ENCODE peak calls at places on chromosome 20, in six cellular contexts. S is astrocyte, J is PC-3, Z is heart right ventricle, P is GM23248, A is H1. U is an unnamed sample.

GRCh38 chr20:58086763-58087566 is 141.5 kb downstream of the ANKRD60 start:
- DNase-seq in P (peak), Z (peak), J (peak), S (no peak), A (peak), U (peak)

GRCh38 chr20:32763202-32763999 is 1.2 kb downstream of the DNMT3B start:
- DNase-seq in Z (no peak), S (no peak), J (peak), P (peak), A (no peak), U (no peak)

GRCh38 chr20:45917790-45918141 is 5.8 kb upstream of the PLTP start:
- DNase-seq in A (no peak), J (no peak), P (peak), Z (peak), S (peak), U (no peak)

GRCh38 chr20:23078994-23079364 is 7.1 kb downstream of the CD93 start:
- DNase-seq in P (no peak), J (peak), Z (no peak), S (no peak), A (peak), U (no peak)

GRCh38 chr20:45311589-45312211 is 3.6 kb upstream of the MATN4 start:
- DNase-seq in P (peak), J (peak), S (peak), Z (no peak), A (peak), U (peak)

GRCh38 chr20:60137657-60138245 is 179.5 kb downstream of the CDH26 start:
- DNase-seq in A (peak), Z (no peak), S (no peak), J (peak), P (peak), U (no peak)

GRCh38 chr20:33083544-33084340 is 4.3 kb downstream of the BPIFB4 start:
- DNase-seq in S (no peak), A (no peak), J (no peak), Z (no peak), P (no peak), U (no peak)

GRCh38 chr20:45111799-45112471 is 3.0 kb downstream of the WFDC5 start:
- DNase-seq in S (no peak), Z (no peak), J (peak), A (peak), P (peak), U (peak)

GRCh38 chr20:14235355-14235754 is 102.1 kb downstream of the FLRT3 start:
- DNase-seq in S (peak), P (peak), Z (no peak), J (peak), A (no peak), U (no peak)

GRCh38 chr20:271528-271927 is 14.0 kb downstream of the DEFB132 start:
- DNase-seq in A (no peak), S (no peak), J (no peak), P (no peak), Z (no peak), U (no peak)

GRCh38 chr20:34776177-34776576 is 49.3 kb downstream of the NCOA6 start:
- DNase-seq in J (no peak), P (no peak), Z (no peak), S (no peak), A (no peak), U (no peak)

GRCh38 chr20:34781250-34781649 is 44.2 kb downstream of the NCOA6 start:
- DNase-seq in J (no peak), A (no peak), Z (no peak), P (no peak), S (no peak), U (no peak)
- H3K27ac ChIP-seq in J (no peak), A (no peak), Z (no peak), P (no peak), S (no peak), U (no peak)

GRCh38 chr20:49701313-49701731 is 12.4 kb downstream of the B4GALT5 start:
- DNase-seq in J (peak), A (no peak), Z (no peak), S (no peak), P (peak), U (peak)

GRCh38 chr20:49706548-49707517 is 6.8 kb downstream of the B4GALT5 start:
- DNase-seq in J (no peak), S (no peak), A (no peak), P (no peak), Z (no peak), U (no peak)

GRCh38 chr20:49701916-49702315 is 11.8 kb downstream of the B4GALT5 start:
- DNase-seq in Z (no peak), P (no peak), A (no peak), S (no peak), J (no peak), U (peak)

GRCh38 chr20:49704932-49705336 is 8.7 kb downstream of the B4GALT5 start:
- DNase-seq in J (no peak), S (no peak), A (no peak), P (no peak), Z (no peak), U (no peak)

DNA sequence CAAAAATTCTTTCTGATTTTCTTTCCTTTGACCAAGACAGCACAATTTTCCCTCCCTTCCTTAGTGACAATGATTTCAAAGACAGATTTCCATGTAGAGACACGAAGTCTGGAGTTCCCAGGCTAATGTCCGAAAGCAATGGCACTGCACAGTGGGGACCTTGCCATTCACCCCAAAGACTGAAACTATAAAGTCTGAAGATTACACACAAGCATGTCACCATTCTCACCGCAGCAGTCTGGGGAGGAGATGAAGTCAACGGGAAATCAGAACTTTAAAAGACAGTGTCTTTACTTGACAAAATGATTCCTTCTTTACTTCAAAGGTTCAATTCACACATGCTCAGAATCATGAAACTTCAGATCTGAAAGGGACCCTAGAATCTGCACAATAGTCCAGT is 8.3 kb downstream of the B4GALT5 start:
- DNase-seq in S (no peak), P (no peak), J (no peak), Z (no peak), A (no peak), U (no peak)
- H3K4me3 ChIP-seq in S (no peak), P (no peak), J (no peak), Z (no peak), A (no peak), U (no peak)

GRCh38 chr20:5621305-5621704 is 128.9 kb upstream of the SHLD1 start:
- DNase-seq in A (no peak), S (peak), P (peak), J (no peak), Z (no peak), U (peak)
- H3K27ac ChIP-seq in A (no peak), S (no peak), P (no peak), J (no peak), Z (no peak), U (no peak)

GRCh38 chr20:40690836-40691565 is 2.0 kb upstream of the MAFB start:
- DNase-seq in Z (no peak), A (no peak), P (no peak), J (no peak), S (no peak), U (no peak)

GRCh38 chr20:40695214-40695613 is 6.2 kb upstream of the MAFB start:
- DNase-seq in S (no peak), J (no peak), P (no peak), Z (no peak), A (no peak), U (no peak)

GRCh38 chr20:40691566-40692239 is 2.7 kb upstream of the MAFB start:
- DNase-seq in A (peak), Z (no peak), S (no peak), J (no peak), P (no peak), U (no peak)

GRCh38 chr20:40692240-40693011 is 3.4 kb upstream of the MAFB start:
- DNase-seq in Z (no peak), P (no peak), J (no peak), A (peak), S (no peak), U (no peak)

DNA sequence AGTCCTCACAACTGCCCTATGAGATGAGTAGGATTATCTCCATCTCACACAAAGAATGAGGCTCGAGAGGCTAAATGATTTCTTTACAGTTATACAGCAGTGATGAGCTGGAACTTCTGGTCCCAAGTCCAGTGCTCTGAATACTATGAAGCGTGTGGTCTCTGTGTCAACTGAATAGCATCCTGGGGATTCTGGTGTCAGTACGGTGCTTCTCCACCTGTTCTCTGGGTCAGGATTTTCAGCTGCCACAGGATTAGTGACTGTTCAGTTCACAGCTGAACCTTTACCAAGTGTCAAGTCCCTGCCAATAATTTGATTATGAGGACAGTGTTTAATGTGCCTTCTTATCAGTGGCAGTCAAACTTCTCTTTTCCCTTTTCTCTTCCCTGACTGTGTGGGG is 5.2 kb upstream of the MAFB start:
- DNase-seq in Z (no peak), J (no peak), S (no peak), A (no peak), P (no peak), U (no peak)
- H3K4me3 ChIP-seq in Z (no peak), J (no peak), S (no peak), A (no peak), P (no peak), U (no peak)

DNA sequence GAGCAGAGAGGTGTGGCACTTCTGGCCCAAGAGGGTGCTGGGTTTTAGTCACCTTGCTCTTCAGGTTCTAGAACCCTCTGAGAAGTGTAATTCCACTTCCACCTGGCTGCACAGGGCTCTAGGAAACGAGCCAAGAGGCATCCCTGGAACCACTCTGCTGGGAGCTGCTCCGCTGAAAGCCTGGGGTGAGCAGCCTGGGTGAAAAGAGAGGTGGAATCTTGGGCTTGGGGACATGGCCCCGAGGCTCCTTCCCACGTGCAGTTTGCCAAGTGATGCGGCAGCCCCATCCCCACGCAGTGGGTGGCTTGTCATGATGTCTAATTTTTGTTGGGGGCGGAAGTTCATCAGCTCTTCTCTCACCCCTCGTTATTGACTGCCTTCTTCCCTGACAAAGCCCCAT is 32.8 kb downstream of the PPP1R16B start:
- DNase-seq in A (no peak), J (no peak), Z (no peak), S (no peak), P (no peak), U (no peak)
- H3K27ac ChIP-seq in A (no peak), J (no peak), Z (no peak), S (no peak), P (no peak), U (no peak)

GRCh38 chr20:56358600-56359211 is at the start of gene FAM210B:
- DNase-seq in Z (peak), S (peak), J (peak), P (peak), A (peak), U (peak)

GRCh38 chr20:56360899-56361199 is 2.1 kb downstream of the FAM210B start:
- DNase-seq in A (no peak), P (no peak), Z (no peak), S (no peak), J (no peak), U (no peak)

GRCh38 chr20:56360133-56360898 is 1.5 kb downstream of the FAM210B start:
- DNase-seq in Z (no peak), A (no peak), P (no peak), S (no peak), J (peak), U (no peak)

GRCh38 chr20:56359212-56360132 is 698 bp downstream of the FAM210B start:
- DNase-seq in J (peak), A (peak), S (peak), P (peak), Z (peak), U (peak)

GRCh38 chr20:56358070-56358469 is 704 bp upstream of the FAM210B start:
- DNase-seq in Z (no peak), A (no peak), P (peak), J (peak), S (no peak), U (no peak)
- H3K4me3 ChIP-seq in Z (peak), A (no peak), P (peak), J (peak), S (peak), U (no peak)

GRCh38 chr20:43191143-43191542 is 1.4 kb upstream of the PTPRT start:
- DNase-seq in A (no peak), J (no peak), P (no peak), Z (no peak), S (no peak), U (no peak)

GRCh38 chr20:43188861-43189613 is 669 bp downstream of the PTPRT start:
- DNase-seq in J (no peak), A (peak), S (no peak), Z (no peak), P (no peak), U (no peak)

GRCh38 chr20:43188234-43188653 is 1.5 kb downstream of the PTPRT start:
- DNase-seq in J (no peak), S (no peak), Z (no peak), A (peak), P (no peak), U (no peak)

GRCh38 chr20:43190332-43190953 is 737 bp upstream of the PTPRT start:
- DNase-seq in A (peak), Z (no peak), J (no peak), P (no peak), S (no peak), U (no peak)

DNA sequence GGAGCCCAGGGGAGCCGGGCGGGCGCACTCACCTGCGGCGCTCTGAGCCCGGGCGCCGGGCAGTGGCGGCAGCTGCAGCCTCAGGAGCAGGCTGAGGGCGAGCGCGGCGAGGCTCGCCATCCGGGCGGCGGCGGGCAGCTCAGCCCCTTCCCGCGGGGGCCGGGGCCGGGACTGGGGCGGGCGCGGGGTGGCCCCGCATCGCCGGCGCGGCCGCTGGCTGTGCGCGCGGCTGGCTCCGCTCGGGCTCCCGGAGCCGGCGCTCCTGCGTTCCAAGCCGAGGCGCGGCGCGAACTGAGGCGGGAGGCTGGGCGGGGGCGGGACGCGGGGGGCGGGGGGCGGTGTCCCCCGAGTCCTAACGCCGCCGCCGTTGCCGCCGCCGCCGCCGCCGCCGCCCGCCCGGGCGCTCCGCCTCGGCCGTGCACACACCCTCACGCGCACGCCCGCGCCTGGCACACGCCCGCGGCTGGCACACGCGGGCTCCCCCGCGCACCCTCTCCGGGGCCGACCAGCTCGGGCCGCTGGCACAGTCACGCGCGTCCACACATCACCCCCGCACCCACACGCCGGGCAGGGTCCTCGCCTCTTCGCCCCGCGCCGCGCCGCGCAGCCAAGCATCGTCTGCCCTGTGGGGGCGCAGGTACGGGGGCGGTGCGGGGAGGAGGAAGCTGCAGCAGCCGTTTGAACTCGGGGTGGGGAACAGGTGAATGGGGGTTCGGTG is at the start of gene PTPRT:
- DNase-seq in P (no peak), S (no peak), Z (no peak), J (no peak), A (peak), U (no peak)
- H3K27ac ChIP-seq in P (no peak), S (no peak), Z (no peak), J (no peak), A (no peak), U (no peak)

U was measured in endothelial cell of umbilical vein.